ENCODE peak calls at places on chromosomes 11 and 22, in seven cellular contexts. One of them, this sample, is unnamed.

GRCh38 chr22:24141586-24141985 is 39.7 kb upstream of the SUSD2 start:
- DNase-seq in CD4-positive, alpha-beta T cell: peak; percentile 22
- DNase-seq in EH: no peak
- DNase-seq in NCI-H2029 treated with DMSO at 0.1 percent for 48 hours: no peak
- DNase-seq in Daoy: no peak
- DNase-seq in SW480: no peak
- DNase-seq in stomach: no peak
- DNase-seq in this sample: peak; percentile 84

GRCh38 chr11:686451-687243 is 8.4 kb downstream of the DEAF1 start:
- DNase-seq in CD4-positive, alpha-beta T cell: no peak
- DNase-seq in EH: no peak
- DNase-seq in NCI-H2029 treated with DMSO at 0.1 percent for 48 hours: no peak
- DNase-seq in Daoy: no peak
- DNase-seq in SW480: no peak
- DNase-seq in stomach: peak; percentile 70
- DNase-seq in this sample: peak; percentile 53

GRCh38 chr22:37454857-37455686 is 27.8 kb upstream of the ELFN2 start:
- DNase-seq in CD4-positive, alpha-beta T cell: no peak
- DNase-seq in EH: peak; percentile 79
- DNase-seq in NCI-H2029 treated with DMSO at 0.1 percent for 48 hours: no peak
- DNase-seq in Daoy: peak; percentile 91
- DNase-seq in SW480: peak; percentile 79
- DNase-seq in stomach: peak; percentile 45
- DNase-seq in this sample: no peak

GRCh38 chr11:77602385-77603105 is 12.8 kb downstream of the AQP11 start:
- DNase-seq in CD4-positive, alpha-beta T cell: no peak
- DNase-seq in EH: peak; percentile 90
- DNase-seq in NCI-H2029 treated with DMSO at 0.1 percent for 48 hours: no peak
- DNase-seq in Daoy: peak; percentile 65
- DNase-seq in SW480: peak; percentile 75
- DNase-seq in stomach: no peak
- DNase-seq in this sample: peak; percentile 88

GRCh38 chr11:113553235-113553634 is 78.0 kb upstream of the DRD2 start:
- DNase-seq in CD4-positive, alpha-beta T cell: no peak
- DNase-seq in EH: peak; percentile 97
- DNase-seq in NCI-H2029 treated with DMSO at 0.1 percent for 48 hours: no peak
- DNase-seq in Daoy: peak; percentile 94
- DNase-seq in SW480: peak; percentile 83
- DNase-seq in stomach: no peak
- DNase-seq in this sample: peak; percentile 65

GRCh38 chr22:38629108-38629507 is 27.1 kb downstream of the FAM227A start:
- DNase-seq in CD4-positive, alpha-beta T cell: no peak
- DNase-seq in EH: no peak
- DNase-seq in NCI-H2029 treated with DMSO at 0.1 percent for 48 hours: no peak
- DNase-seq in Daoy: no peak
- DNase-seq in SW480: no peak
- DNase-seq in stomach: no peak
- DNase-seq in this sample: no peak

GRCh38 chr11:97770570-97770969 is 1250.2 kb upstream of the CNTN5 start:
- DNase-seq in CD4-positive, alpha-beta T cell: no peak
- DNase-seq in EH: no peak
- DNase-seq in NCI-H2029 treated with DMSO at 0.1 percent for 48 hours: no peak
- DNase-seq in Daoy: no peak
- DNase-seq in SW480: no peak
- DNase-seq in stomach: no peak
- DNase-seq in this sample: no peak

GRCh38 chr11:10155793-10156490 is 138.1 kb downstream of the SBF2 start:
- DNase-seq in CD4-positive, alpha-beta T cell: no peak
- DNase-seq in EH: no peak
- DNase-seq in NCI-H2029 treated with DMSO at 0.1 percent for 48 hours: no peak
- DNase-seq in Daoy: no peak
- DNase-seq in SW480: no peak
- DNase-seq in stomach: no peak
- DNase-seq in this sample: no peak

GRCh38 chr11:2761131-2762030 is 61.6 kb upstream of the KCNQ1OT1 start:
- DNase-seq in CD4-positive, alpha-beta T cell: no peak
- DNase-seq in EH: no peak
- DNase-seq in NCI-H2029 treated with DMSO at 0.1 percent for 48 hours: no peak
- DNase-seq in Daoy: no peak
- DNase-seq in SW480: no peak
- DNase-seq in stomach: peak; percentile 25
- DNase-seq in this sample: no peak

GRCh38 chr11:18650859-18651557 is 16.9 kb upstream of the SPTY2D1 start:
- DNase-seq in CD4-positive, alpha-beta T cell: no peak
- DNase-seq in EH: peak; percentile 67
- DNase-seq in NCI-H2029 treated with DMSO at 0.1 percent for 48 hours: no peak
- DNase-seq in Daoy: peak; percentile 63
- DNase-seq in SW480: no peak
- DNase-seq in stomach: peak; percentile 57
- DNase-seq in this sample: peak; percentile 39

GRCh38 chr11:122146475-122146874 is 30.5 kb upstream of the BLID start:
- DNase-seq in CD4-positive, alpha-beta T cell: no peak
- DNase-seq in EH: peak; percentile 48
- DNase-seq in NCI-H2029 treated with DMSO at 0.1 percent for 48 hours: no peak
- DNase-seq in Daoy: peak; percentile 62
- DNase-seq in SW480: no peak
- DNase-seq in stomach: no peak
- DNase-seq in this sample: peak; percentile 22

GRCh38 chr22:39937881-39938280 is 22.3 kb upstream of the TMA7B start:
- DNase-seq in CD4-positive, alpha-beta T cell: no peak
- DNase-seq in EH: no peak
- DNase-seq in NCI-H2029 treated with DMSO at 0.1 percent for 48 hours: no peak
- DNase-seq in Daoy: no peak
- DNase-seq in SW480: no peak
- DNase-seq in stomach: no peak
- DNase-seq in this sample: no peak

This sample was measured in osteoblast.